ENCODE peak calls at places on chromosomes 1 and 21, in seven cellular contexts. B is vagina, L is AG10803, H is HepG2, Y is sigmoid colon, O is endothelial cell, T is RWPE1. K is an unnamed sample.

GRCh38 chr1:229093546-229094336 is 177.2 kb upstream of the RAB4A start:
- DNase-seq in B (no peak), L (no peak), H (no peak), Y (no peak), O (no peak), T (peak; percentile 65), K (no peak)

GRCh38 chr1:235239821-235240220 is 78.8 kb upstream of the RBM34 start:
- DNase-seq in B (no peak), L (peak; percentile 2), H (peak; percentile 21), Y (no peak), O (no peak), T (no peak), K (no peak)

GRCh38 chr1:96145486-96145885 is 576.1 kb upstream of the PTBP2 start:
- DNase-seq in B (no peak), L (no peak), H (no peak), Y (no peak), O (no peak), T (no peak), K (no peak)

GRCh38 chr1:222618001-222618879 is at the start of gene MIA3:
- DNase-seq in B (no peak), L (peak; percentile 18), H (peak; percentile 39), Y (peak; percentile 67), O (peak; percentile 72), T (peak; percentile 84), K (peak; percentile 95)

GRCh38 chr1:184827600-184828368 is 73.1 kb upstream of the EDEM3 start:
- DNase-seq in B (no peak), L (peak; percentile 63), H (no peak), Y (no peak), O (no peak), T (peak; percentile 66), K (no peak)

GRCh38 chr1:221574529-221574928 is 167.4 kb downstream of the DUSP10 start:
- DNase-seq in B (no peak), L (peak; percentile 2), H (no peak), Y (no peak), O (no peak), T (no peak), K (no peak)

GRCh38 chr1:209080170-209080781 is 503.2 kb upstream of the CAMK1G start:
- DNase-seq in B (no peak), L (peak; percentile 61), H (no peak), Y (no peak), O (no peak), T (peak; percentile 68), K (no peak)

GRCh38 chr1:47228644-47229030 is 3.4 kb downstream of the TAL1 start:
- DNase-seq in B (no peak), L (no peak), H (no peak), Y (no peak), O (peak; percentile 47), T (no peak), K (no peak)

GRCh38 chr1:44036409-44037111 is 5.3 kb upstream of the SLC6A9 start:
- DNase-seq in B (no peak), L (peak; percentile 72), H (peak; percentile 55), Y (peak; percentile 82), O (peak; percentile 74), T (peak; percentile 68), K (peak; percentile 76)

GRCh38 chr21:45120975-45121374 is 46.6 kb downstream of the ADARB1 start:
- DNase-seq in B (no peak), L (no peak), H (no peak), Y (peak; percentile 59), O (no peak), T (no peak), K (no peak)

GRCh38 chr1:172266528-172267174 is 153.8 kb upstream of the C1orf105 start:
- DNase-seq in B (no peak), L (no peak), H (no peak), Y (no peak), O (no peak), T (no peak), K (no peak)

GRCh38 chr1:14521602-14522001 is 76.9 kb upstream of the KAZN start:
- DNase-seq in B (no peak), L (no peak), H (no peak), Y (no peak), O (no peak), T (no peak), K (no peak)

GRCh38 chr1:236685917-236686814 is at the start of gene ACTN2:
- DNase-seq in B (no peak), L (no peak), H (no peak), Y (peak; percentile 76), O (peak; percentile 41), T (peak; percentile 55), K (peak; percentile 74)

GRCh38 chr1:202860744-202861419 is 28.1 kb downstream of the RABIF start:
- DNase-seq in B (no peak), L (no peak), H (peak; percentile 83), Y (peak; percentile 77), O (peak; percentile 56), T (peak; percentile 85), K (peak; percentile 64)

GRCh38 chr1:159854101-159854692 is 8.3 kb downstream of the VSIG8 start:
- DNase-seq in B (no peak), L (peak; percentile 58), H (no peak), Y (peak; percentile 87), O (peak; percentile 45), T (no peak), K (no peak)

GRCh38 chr1:40769815-40770214 is 13.8 kb upstream of the KCNQ4 start:
- DNase-seq in B (no peak), L (no peak), H (no peak), Y (peak; percentile 58), O (no peak), T (no peak), K (no peak)
- TF ChIP-seq CTCF in B (no peak), L (peak; percentile 33), H (no peak), Y (no peak), O (no peak), T (no peak), K (no peak)

GRCh38 chr1:86753700-86754099 is 49.3 kb downstream of the SH3GLB1 start:
- DNase-seq in B (no peak), L (no peak), H (peak; percentile 67), Y (no peak), O (no peak), T (peak; percentile 19), K (no peak)
- TF ChIP-seq CTCF in B (no peak), L (no peak), H (peak; percentile 47), Y (no peak), O (no peak), T (no peak), K (no peak)

GRCh38 chr1:204920967-204921366 is 50.3 kb downstream of the NFASC start:
- DNase-seq in B (no peak), L (no peak), H (no peak), Y (peak; percentile 48), O (no peak), T (no peak), K (no peak)

GRCh38 chr1:204923209-204923608 is 52.5 kb downstream of the NFASC start:
- DNase-seq in B (peak; percentile 49), L (no peak), H (no peak), Y (peak; percentile 24), O (no peak), T (no peak), K (no peak)

GRCh38 chr1:204921855-204922516 is 51.3 kb downstream of the NFASC start:
- DNase-seq in B (peak; percentile 52), L (no peak), H (no peak), Y (peak; percentile 44), O (no peak), T (no peak), K (no peak)

GRCh38 chr1:204917802-204918201 is 47.1 kb downstream of the NFASC start:
- DNase-seq in B (no peak), L (no peak), H (no peak), Y (no peak), O (no peak), T (no peak), K (no peak)

GRCh38 chr1:204920511-204920910 is 49.8 kb downstream of the NFASC start:
- DNase-seq in B (no peak), L (no peak), H (no peak), Y (peak; percentile 25), O (no peak), T (no peak), K (no peak)
- TF ChIP-seq CTCF in B (no peak), L (no peak), H (no peak), Y (no peak), O (no peak), T (no peak), K (no peak)

GRCh38 chr1:9794081-9794480 is 29.7 kb downstream of the CLSTN1 start:
- DNase-seq in B (no peak), L (no peak), H (no peak), Y (peak; percentile 6), O (no peak), T (no peak), K (no peak)

GRCh38 chr1:9793291-9793690 is 30.5 kb downstream of the CLSTN1 start:
- DNase-seq in B (no peak), L (no peak), H (no peak), Y (peak; percentile 29), O (no peak), T (no peak), K (no peak)

GRCh38 chr1:9787702-9788101 is 36.1 kb downstream of the CLSTN1 start:
- DNase-seq in B (no peak), L (no peak), H (no peak), Y (peak; percentile 34), O (no peak), T (no peak), K (peak; percentile 63)

GRCh38 chr1:9797049-9797448 is 26.7 kb downstream of the CLSTN1 start:
- DNase-seq in B (no peak), L (no peak), H (no peak), Y (peak; percentile 19), O (no peak), T (no peak), K (no peak)

DNA sequence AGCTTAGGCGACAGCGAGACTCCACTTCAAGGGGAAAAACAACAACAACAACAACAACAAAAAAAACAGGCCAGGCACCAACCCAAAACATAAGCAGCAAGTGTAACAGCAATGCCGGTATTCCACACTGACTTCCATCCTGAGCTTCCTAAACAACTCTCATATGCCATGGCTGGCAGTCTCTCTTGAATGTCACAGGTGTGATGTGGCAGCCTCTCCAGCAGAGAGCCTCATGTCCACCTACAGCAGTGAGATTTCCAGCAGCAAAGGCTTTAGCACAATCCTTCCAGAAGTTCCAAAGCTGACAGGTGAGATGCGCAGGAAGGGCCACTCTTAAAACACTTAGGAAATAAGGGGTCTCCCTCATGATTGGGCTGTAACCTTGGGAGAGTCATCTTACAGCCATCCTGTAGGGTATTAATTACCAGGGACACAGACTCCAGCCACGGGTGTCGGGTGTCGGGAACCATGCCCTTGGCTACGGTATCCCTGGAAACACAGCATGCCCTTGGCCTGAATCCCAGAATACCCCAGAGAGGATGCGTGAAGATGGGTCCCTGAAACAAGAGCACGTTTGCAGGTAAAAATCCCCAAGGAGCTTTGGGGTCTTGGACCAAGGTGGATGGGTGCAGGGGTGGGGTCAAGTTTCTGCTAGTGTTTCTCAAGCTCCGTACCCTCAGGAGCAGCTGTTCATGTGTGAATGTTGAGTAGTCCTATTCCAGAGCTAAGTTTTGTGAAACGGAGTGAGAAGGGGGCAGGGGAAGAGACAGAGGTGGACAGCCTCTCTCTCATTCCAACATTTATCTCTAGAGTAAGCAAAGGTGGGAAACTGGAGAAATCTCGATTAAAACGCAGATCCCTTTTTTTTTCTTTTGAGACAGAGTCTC is 31.4 kb downstream of the CLSTN1 start:
- DNase-seq in B (no peak), L (peak; percentile 6), H (no peak), Y (peak; percentile 49), O (no peak), T (no peak), K (no peak)
- TF ChIP-seq CTCF in B (no peak), L (no peak), H (no peak), Y (no peak), O (no peak), T (no peak), K (no peak)

K was measured in GM13976.